ENCODE peak calls at places on chromosomes 11 and 22, in five cellular contexts. One of them, this sample, is unnamed.

GRCh38 chr11:88644724-88645123 is 307.2 kb upstream of the CTSC start:
- DNase-seq in progenitor cell of endocrine pancreas: no peak
- DNase-seq in GM13976: no peak
- DNase-seq in brain microvascular endothelial cell: no peak
- DNase-seq in fibroblast of lung: no peak
- DNase-seq in this sample: no peak

GRCh38 chr22:29528144-29528543 is 25.4 kb downstream of the THOC5 start:
- DNase-seq in GM13976: no peak
- DNase-seq in progenitor cell of endocrine pancreas: no peak
- DNase-seq in brain microvascular endothelial cell: no peak
- DNase-seq in fibroblast of lung: no peak
- DNase-seq in this sample: no peak

GRCh38 chr22:49502126-49502826 is 325.4 kb downstream of the BRD1 start:
- DNase-seq in fibroblast of lung: peak
- DNase-seq in brain microvascular endothelial cell: peak
- DNase-seq in GM13976: no peak
- DNase-seq in progenitor cell of endocrine pancreas: no peak
- DNase-seq in this sample: peak

GRCh38 chr22:22590136-22590891 is 31.2 kb upstream of the PRAME start:
- DNase-seq in fibroblast of lung: no peak
- DNase-seq in brain microvascular endothelial cell: no peak
- DNase-seq in GM13976: no peak
- DNase-seq in progenitor cell of endocrine pancreas: no peak
- DNase-seq in this sample: no peak

GRCh38 chr11:26572770-26573402 is 823 bp upstream of the MUC15 start:
- DNase-seq in brain microvascular endothelial cell: no peak
- DNase-seq in fibroblast of lung: no peak
- DNase-seq in progenitor cell of endocrine pancreas: no peak
- DNase-seq in GM13976: no peak
- DNase-seq in this sample: no peak

GRCh38 chr22:29043906-29044575 is 17.6 kb downstream of the C22orf31 start:
- DNase-seq in GM13976: no peak
- DNase-seq in progenitor cell of endocrine pancreas: no peak
- DNase-seq in fibroblast of lung: peak
- DNase-seq in brain microvascular endothelial cell: peak
- DNase-seq in this sample: no peak

GRCh38 chr11:126328444-126328843 is 24.6 kb downstream of the DCPS start:
- DNase-seq in GM13976: no peak
- DNase-seq in brain microvascular endothelial cell: no peak
- DNase-seq in progenitor cell of endocrine pancreas: no peak
- DNase-seq in fibroblast of lung: no peak
- DNase-seq in this sample: no peak

GRCh38 chr11:47156333-47156732 is 20.3 kb downstream of the ARFGAP2 start:
- DNase-seq in GM13976: no peak
- DNase-seq in brain microvascular endothelial cell: no peak
- DNase-seq in progenitor cell of endocrine pancreas: no peak
- DNase-seq in fibroblast of lung: no peak
- DNase-seq in this sample: no peak

GRCh38 chr11:48108231-48109045 is 108.2 kb upstream of the OR4B1 start:
- DNase-seq in brain microvascular endothelial cell: no peak
- DNase-seq in fibroblast of lung: no peak
- DNase-seq in progenitor cell of endocrine pancreas: no peak
- DNase-seq in GM13976: no peak
- DNase-seq in this sample: no peak

GRCh38 chr22:36383110-36383581 is 4.6 kb downstream of the MYH9 start:
- DNase-seq in GM13976: peak
- DNase-seq in progenitor cell of endocrine pancreas: no peak
- DNase-seq in brain microvascular endothelial cell: peak
- DNase-seq in fibroblast of lung: peak
- DNase-seq in this sample: no peak

GRCh38 chr22:48746789-48747425 is 1080.8 kb downstream of the BRD1 start:
- DNase-seq in brain microvascular endothelial cell: no peak
- DNase-seq in fibroblast of lung: no peak
- DNase-seq in progenitor cell of endocrine pancreas: peak
- DNase-seq in GM13976: no peak
- DNase-seq in this sample: no peak

GRCh38 chr11:127873478-127873877 is 713.9 kb downstream of the ETS1 start:
- DNase-seq in GM13976: no peak
- DNase-seq in progenitor cell of endocrine pancreas: no peak
- DNase-seq in brain microvascular endothelial cell: no peak
- DNase-seq in fibroblast of lung: no peak
- DNase-seq in this sample: peak

GRCh38 chr22:27459955-27460354 is 341.6 kb downstream of the MN1 start:
- DNase-seq in brain microvascular endothelial cell: no peak
- DNase-seq in fibroblast of lung: no peak
- DNase-seq in GM13976: no peak
- DNase-seq in progenitor cell of endocrine pancreas: no peak
- DNase-seq in this sample: no peak

GRCh38 chr11:94652735-94653284 is 85.6 kb downstream of the PIWIL4 start:
- DNase-seq in progenitor cell of endocrine pancreas: no peak
- DNase-seq in fibroblast of lung: no peak
- DNase-seq in brain microvascular endothelial cell: no peak
- DNase-seq in GM13976: no peak
- DNase-seq in this sample: no peak
- TF ChIP-seq CTCF in progenitor cell of endocrine pancreas: no peak
- TF ChIP-seq CTCF in fibroblast of lung: no peak
- TF ChIP-seq CTCF in brain microvascular endothelial cell: no peak
- TF ChIP-seq CTCF in GM13976: no peak
- TF ChIP-seq CTCF in this sample: no peak

DNA sequence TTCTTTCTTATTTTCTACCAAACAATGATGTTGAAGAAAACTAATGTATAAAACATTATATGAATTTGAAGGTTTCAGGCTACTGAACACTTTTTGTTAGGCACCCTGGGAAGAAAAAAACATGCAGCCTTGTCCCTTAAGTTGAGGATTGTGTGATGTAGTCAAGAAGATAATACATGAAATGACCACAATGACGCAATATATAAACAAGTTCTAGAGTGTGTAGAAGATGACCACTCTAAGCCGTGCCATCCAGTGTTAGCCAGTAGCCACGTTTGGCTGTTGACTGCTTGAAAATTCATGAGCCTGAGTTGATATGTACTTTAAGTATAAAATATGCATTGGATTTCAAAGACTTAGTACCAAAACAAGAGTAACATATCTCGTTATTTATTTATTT is 16.2 kb downstream of the SWAP70 start:
- DNase-seq in progenitor cell of endocrine pancreas: no peak
- DNase-seq in brain microvascular endothelial cell: peak
- DNase-seq in GM13976: no peak
- DNase-seq in fibroblast of lung: peak
- DNase-seq in this sample: no peak
- TF ChIP-seq CTCF in progenitor cell of endocrine pancreas: no peak
- TF ChIP-seq CTCF in brain microvascular endothelial cell: no peak
- TF ChIP-seq CTCF in GM13976: no peak
- TF ChIP-seq CTCF in fibroblast of lung: no peak
- TF ChIP-seq CTCF in this sample: no peak

DNA sequence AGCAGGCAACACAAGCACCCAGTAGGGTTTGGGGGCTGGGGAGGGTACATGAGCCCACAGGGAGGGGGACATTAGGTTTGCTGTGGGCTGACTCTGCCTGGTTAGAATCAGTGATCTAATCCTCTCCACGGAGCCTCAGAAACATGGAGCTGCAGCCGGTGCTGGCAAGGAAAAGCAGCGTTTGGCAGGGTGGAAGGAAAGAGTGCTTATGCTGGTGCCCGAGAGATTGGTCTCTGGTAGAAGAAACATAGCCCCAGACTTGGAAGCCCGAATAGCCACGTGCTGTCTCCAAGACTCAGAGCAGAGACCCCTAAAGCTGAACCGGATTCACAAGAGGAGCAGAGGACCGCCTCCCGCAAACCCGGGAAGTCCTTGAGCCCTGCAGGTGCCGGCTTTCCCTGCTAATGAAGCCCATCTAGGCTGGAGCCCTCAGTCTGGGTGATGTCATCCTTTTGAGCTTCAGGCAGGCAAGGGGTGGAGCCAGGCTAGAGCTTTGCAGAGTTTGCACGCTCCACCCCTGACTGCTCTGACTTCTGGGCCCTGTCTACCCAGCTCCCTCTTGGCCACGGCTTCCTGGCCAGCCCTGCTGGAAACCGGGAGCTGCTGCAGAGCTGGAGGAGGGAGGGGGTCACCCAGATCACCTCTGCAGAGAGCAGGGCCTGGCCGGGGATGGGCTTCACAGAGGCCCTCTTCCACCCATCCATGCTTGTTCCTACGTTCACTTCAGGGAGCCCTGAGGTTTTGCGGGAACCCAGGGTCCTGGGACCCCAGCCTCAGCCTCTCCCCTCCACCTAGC is 35.0 kb upstream of the JAM3 start:
- DNase-seq in brain microvascular endothelial cell: peak
- DNase-seq in GM13976: peak
- DNase-seq in progenitor cell of endocrine pancreas: peak
- DNase-seq in fibroblast of lung: peak
- DNase-seq in this sample: peak
- TF ChIP-seq CTCF in brain microvascular endothelial cell: peak
- TF ChIP-seq CTCF in GM13976: no peak
- TF ChIP-seq CTCF in progenitor cell of endocrine pancreas: no peak
- TF ChIP-seq CTCF in fibroblast of lung: no peak
- TF ChIP-seq CTCF in this sample: no peak

GRCh38 chr11:130979386-130979972 is 63.2 kb upstream of the SNX19 start:
- DNase-seq in fibroblast of lung: peak
- DNase-seq in brain microvascular endothelial cell: peak
- DNase-seq in progenitor cell of endocrine pancreas: no peak
- DNase-seq in GM13976: no peak
- DNase-seq in this sample: no peak
- TF ChIP-seq CTCF in fibroblast of lung: peak
- TF ChIP-seq CTCF in brain microvascular endothelial cell: peak
- TF ChIP-seq CTCF in progenitor cell of endocrine pancreas: peak
- TF ChIP-seq CTCF in GM13976: peak
- TF ChIP-seq CTCF in this sample: peak

GRCh38 chr11:124919836-124920755 is 1.0 kb downstream of the HEPN1 start:
- DNase-seq in GM13976: no peak
- DNase-seq in fibroblast of lung: no peak
- DNase-seq in progenitor cell of endocrine pancreas: no peak
- DNase-seq in brain microvascular endothelial cell: no peak
- DNase-seq in this sample: no peak

GRCh38 chr11:124918950-124919349 is at the start of gene HEPN1:
- DNase-seq in brain microvascular endothelial cell: no peak
- DNase-seq in progenitor cell of endocrine pancreas: no peak
- DNase-seq in fibroblast of lung: no peak
- DNase-seq in GM13976: no peak
- DNase-seq in this sample: no peak

GRCh38 chr11:124916370-124916710 is 2.7 kb upstream of the HEPN1 start:
- DNase-seq in GM13976: no peak
- DNase-seq in progenitor cell of endocrine pancreas: no peak
- DNase-seq in fibroblast of lung: no peak
- DNase-seq in brain microvascular endothelial cell: no peak
- DNase-seq in this sample: no peak

GRCh38 chr11:124915541-124916369 is 3.3 kb upstream of the HEPN1 start:
- DNase-seq in brain microvascular endothelial cell: peak
- DNase-seq in fibroblast of lung: peak
- DNase-seq in progenitor cell of endocrine pancreas: no peak
- DNase-seq in GM13976: no peak
- DNase-seq in this sample: no peak

GRCh38 chr11:124917115-124917637 is 1.9 kb upstream of the HEPN1 start:
- DNase-seq in GM13976: no peak
- DNase-seq in progenitor cell of endocrine pancreas: no peak
- DNase-seq in fibroblast of lung: peak
- DNase-seq in brain microvascular endothelial cell: no peak
- DNase-seq in this sample: no peak
- TF ChIP-seq CTCF in GM13976: no peak
- TF ChIP-seq CTCF in progenitor cell of endocrine pancreas: no peak
- TF ChIP-seq CTCF in fibroblast of lung: no peak
- TF ChIP-seq CTCF in brain microvascular endothelial cell: no peak
- TF ChIP-seq CTCF in this sample: no peak

GRCh38 chr22:41995211-41995610 is 3.4 kb upstream of the WBP2NL start:
- DNase-seq in GM13976: no peak
- DNase-seq in progenitor cell of endocrine pancreas: no peak
- DNase-seq in brain microvascular endothelial cell: no peak
- DNase-seq in fibroblast of lung: no peak
- DNase-seq in this sample: no peak

GRCh38 chr22:41994506-41994905 is 4.1 kb upstream of the WBP2NL start:
- DNase-seq in GM13976: no peak
- DNase-seq in progenitor cell of endocrine pancreas: no peak
- DNase-seq in fibroblast of lung: no peak
- DNase-seq in brain microvascular endothelial cell: no peak
- DNase-seq in this sample: no peak

GRCh38 chr22:41998361-41999261 is at the start of gene WBP2NL:
- DNase-seq in fibroblast of lung: peak
- DNase-seq in progenitor cell of endocrine pancreas: no peak
- DNase-seq in GM13976: peak
- DNase-seq in brain microvascular endothelial cell: peak
- DNase-seq in this sample: peak

GRCh38 chr22:42000466-42000865 is 1.9 kb downstream of the WBP2NL start:
- DNase-seq in fibroblast of lung: no peak
- DNase-seq in progenitor cell of endocrine pancreas: no peak
- DNase-seq in brain microvascular endothelial cell: no peak
- DNase-seq in GM13976: no peak
- DNase-seq in this sample: no peak

GRCh38 chr22:41996826-41997225 is 1.8 kb upstream of the WBP2NL start:
- DNase-seq in fibroblast of lung: no peak
- DNase-seq in GM13976: no peak
- DNase-seq in brain microvascular endothelial cell: no peak
- DNase-seq in progenitor cell of endocrine pancreas: no peak
- DNase-seq in this sample: no peak
- TF ChIP-seq CTCF in fibroblast of lung: no peak
- TF ChIP-seq CTCF in GM13976: no peak
- TF ChIP-seq CTCF in brain microvascular endothelial cell: no peak
- TF ChIP-seq CTCF in progenitor cell of endocrine pancreas: no peak
- TF ChIP-seq CTCF in this sample: no peak